ENCODE peak calls at places on chromosomes 6 and 20, in five cellular contexts. I, R, N, Q and D are unnamed samples.

GRCh38 chr6:160034346-160034930 is 65.6 kb downstream of the IGF2R start:
- DNase-seq in I (no peak), R (no peak), N (no peak), Q (no peak), D (no peak)

GRCh38 chr6:170200458-170200891 is 90.4 kb downstream of the DLL1 start:
- DNase-seq in I (no peak), R (no peak), N (no peak), Q (no peak), D (no peak)

GRCh38 chr6:4801491-4802118 is 25.4 kb downstream of the CDYL start:
- DNase-seq in I (no peak), R (no peak), N (no peak), Q (peak), D (no peak)

GRCh38 chr6:161407581-161407980 is 133.7 kb upstream of the AGPAT4 start:
- DNase-seq in I (no peak), R (no peak), N (peak), Q (peak), D (no peak)

GRCh38 chr6:112141707-112142106 is 54.3 kb downstream of the FAM229B start:
- DNase-seq in I (no peak), R (no peak), N (no peak), Q (no peak), D (no peak)

GRCh38 chr20:17590245-17590644 is 20.4 kb downstream of the DSTN start:
- DNase-seq in I (no peak), R (no peak), N (no peak), Q (no peak), D (no peak)

GRCh38 chr20:58219342-58219700 is 9.1 kb downstream of the ANKRD60 start:
- DNase-seq in I (no peak), R (no peak), N (no peak), Q (peak), D (no peak)

GRCh38 chr6:88006559-88006958 is 41.1 kb upstream of the SPACA1 start:
- DNase-seq in I (no peak), R (no peak), N (no peak), Q (no peak), D (no peak)

GRCh38 chr20:64055893-64056638 is 6.6 kb upstream of the SOX18 start:
- DNase-seq in I (no peak), R (peak), N (no peak), Q (peak), D (no peak)

GRCh38 chr6:134766497-134766896 is 183.4 kb downstream of the ALDH8A1 start:
- DNase-seq in I (no peak), R (no peak), N (no peak), Q (no peak), D (no peak)

GRCh38 chr6:115358616-115359015 is 702.1 kb downstream of the FRK start:
- DNase-seq in I (no peak), R (no peak), N (no peak), Q (no peak), D (no peak)

GRCh38 chr6:15574497-15574896 is 88.3 kb downstream of the DTNBP1 start:
- DNase-seq in I (no peak), R (no peak), N (no peak), Q (no peak), D (no peak)

GRCh38 chr6:72245565-72245964 is 359.2 kb downstream of the RIMS1 start:
- DNase-seq in I (no peak), R (peak), N (peak), Q (no peak), D (no peak)

GRCh38 chr6:132445201-132445951 is 44.1 kb upstream of the MOXD1 start:
- DNase-seq in I (no peak), R (no peak), N (peak), Q (no peak), D (no peak)

GRCh38 chr20:46071573-46071972 is 18.2 kb downstream of the NCOA5 start:
- DNase-seq in I (no peak), R (no peak), N (no peak), Q (no peak), D (no peak)

GRCh38 chr6:45369870-45370269 is 7.9 kb downstream of the SUPT3H start:
- DNase-seq in I (no peak), R (no peak), N (no peak), Q (peak), D (no peak)

GRCh38 chr6:52566853-52567279 is 10.0 kb downstream of the TRAM2 start:
- DNase-seq in I (no peak), R (no peak), N (no peak), Q (no peak), D (no peak)

GRCh38 chr6:116390571-116390970 is 19.8 kb downstream of the DSE start:
- DNase-seq in I (no peak), R (no peak), N (no peak), Q (no peak), D (peak)

GRCh38 chr6:146295695-146296094 is 247.9 kb upstream of the RAB32 start:
- DNase-seq in I (no peak), R (no peak), N (no peak), Q (peak), D (no peak)

GRCh38 chr20:25258463-25258805 is 10.5 kb downstream of the PYGB start:
- DNase-seq in I (no peak), R (no peak), N (no peak), Q (no peak), D (no peak)

GRCh38 chr20:21259346-21259745 is 43.8 kb upstream of the XRN2 start:
- DNase-seq in I (no peak), R (no peak), N (no peak), Q (no peak), D (no peak)

GRCh38 chr20:15616626-15617025 is 956.6 kb downstream of the KIF16B start:
- DNase-seq in I (no peak), R (no peak), N (no peak), Q (no peak), D (no peak)

GRCh38 chr6:149044394-149044965 is 273.0 kb upstream of the TAB2 start:
- DNase-seq in I (no peak), R (no peak), N (no peak), Q (no peak), D (no peak)

GRCh38 chr20:5504061-5504739 is 187.4 kb upstream of the PROKR2 start:
- DNase-seq in I (no peak), R (no peak), N (peak), Q (peak), D (no peak)

GRCh38 chr20:33674294-33675126 is at the start of gene NECAB3:
- DNase-seq in I (peak), R (peak), N (peak), Q (peak), D (peak)

GRCh38 chr6:152471459-152472070 is 165.6 kb downstream of the SYNE1 start:
- DNase-seq in I (no peak), R (no peak), N (peak), Q (no peak), D (no peak)

GRCh38 chr6:4983322-4983721 is 20.5 kb downstream of the RPP40 start:
- DNase-seq in I (no peak), R (no peak), N (no peak), Q (peak), D (no peak)

GRCh38 chr6:96626749-96627353 is 63.9 kb downstream of the FHL5 start:
- DNase-seq in I (no peak), R (peak), N (peak), Q (peak), D (no peak)

GRCh38 chr6:82954937-82955577 is 110.6 kb downstream of the UBE3D start:
- DNase-seq in I (no peak), R (no peak), N (peak), Q (no peak), D (no peak)

GRCh38 chr6:157625764-157626163 is 197.3 kb upstream of the SNX9 start:
- DNase-seq in I (no peak), R (no peak), N (no peak), Q (no peak), D (no peak)

GRCh38 chr20:62342910-62343309 is 24.2 kb downstream of the LAMA5 start:
- DNase-seq in I (no peak), R (peak), N (no peak), Q (no peak), D (no peak)

GRCh38 chr6:110053395-110054240 is 75.5 kb downstream of the GPR6 start:
- DNase-seq in I (no peak), R (peak), N (peak), Q (peak), D (peak)

GRCh38 chr6:71482742-71483141 is 194.1 kb downstream of the OGFRL1 start:
- DNase-seq in I (no peak), R (no peak), N (no peak), Q (no peak), D (no peak)

GRCh38 chr6:116008470-116009229 is 52.0 kb downstream of the FRK start:
- DNase-seq in I (no peak), R (peak), N (peak), Q (peak), D (no peak)

GRCh38 chr6:163354085-163354484 is 60.4 kb upstream of the QKI start:
- DNase-seq in I (no peak), R (no peak), N (no peak), Q (peak), D (no peak)

GRCh38 chr6:64861039-64861651 is 845.9 kb downstream of the EYS start:
- DNase-seq in I (no peak), R (no peak), N (no peak), Q (no peak), D (no peak)

GRCh38 chr6:43428112-43428570 is 800 bp downstream of the ABCC10 start:
- DNase-seq in I (no peak), R (peak), N (no peak), Q (no peak), D (no peak)

GRCh38 chr20:47854687-47855212 is 69.5 kb upstream of the SULF2 start:
- DNase-seq in I (no peak), R (peak), N (peak), Q (peak), D (no peak)

GRCh38 chr6:162907876-162908481 is 180.2 kb downstream of the PACRG start:
- DNase-seq in I (no peak), R (peak), N (peak), Q (peak), D (no peak)